ENCODE peak calls at places on chromosomes 11 and 22, in six cellular contexts. D is activated naive CD4-positive, alpha-beta T cell treated with Interleukin-2 at 50 U/mL for 16 hours; H is hippocampal formation; C is hepatic stellate cell; G is GM12891; E is Right ventricle myocardium superior. Y is an unnamed sample.

GRCh38 chr11:36565033-36565610 is 2.7 kb upstream of the RAG1 start:
- DNase-seq in D (no peak), G (no peak), C (no peak), E (no peak), H (no peak), Y (no peak)

GRCh38 chr11:779955-780532 is 2.8 kb upstream of the GATD1 start:
- DNase-seq in E (no peak), C (no peak), H (no peak), G (no peak), D (no peak), Y (no peak)

GRCh38 chr11:6695377-6695776 is 12.2 kb upstream of the MRPL17 start:
- DNase-seq in E (no peak), C (peak), H (no peak), D (no peak), G (no peak), Y (no peak)

GRCh38 chr22:35437038-35437437 is 37.1 kb downstream of the MCM5 start:
- DNase-seq in C (peak), H (no peak), E (no peak), D (no peak), G (peak), Y (no peak)

GRCh38 chr11:74322667-74323066 is 11.2 kb upstream of the P4HA3 start:
- DNase-seq in H (peak), E (peak), D (no peak), C (no peak), G (no peak), Y (no peak)

GRCh38 chr22:44623771-44624510 is 78.1 kb upstream of the PRR5 start:
- DNase-seq in D (no peak), H (no peak), G (no peak), C (peak), E (no peak), Y (no peak)

GRCh38 chr11:102664001-102664752 is 39.0 kb upstream of the MMP20 start:
- DNase-seq in H (no peak), D (peak), C (no peak), E (no peak), G (no peak), Y (no peak)

GRCh38 chr11:67299471-67300191 is 3.7 kb upstream of the SSH3 start:
- DNase-seq in E (peak), D (no peak), G (no peak), C (no peak), H (no peak), Y (no peak)

GRCh38 chr22:42179616-42180015 is 49.0 kb upstream of the CYP2D6 start:
- DNase-seq in C (peak), D (no peak), E (no peak), H (no peak), G (no peak), Y (no peak)

GRCh38 chr11:105632316-105632715 is 22.4 kb downstream of the GRIA4 start:
- DNase-seq in D (no peak), C (no peak), H (no peak), E (no peak), G (no peak), Y (no peak)

GRCh38 chr11:46006418-46007070 is 84.1 kb downstream of the LARGE2 start:
- DNase-seq in E (no peak), C (peak), H (no peak), D (no peak), G (peak), Y (peak)

GRCh38 chr11:94776351-94777321 is 8.5 kb downstream of the AMOTL1 start:
- DNase-seq in D (no peak), G (no peak), H (no peak), C (no peak), E (no peak), Y (no peak)

GRCh38 chr22:36886016-36886415 is 25.2 kb downstream of the NCF4 start:
- DNase-seq in D (no peak), H (no peak), G (no peak), C (no peak), E (no peak), Y (no peak)

Y was measured in T-helper 2 cell treated with Interferon-gamma antibody and Interleukin-4, amounts not matched to agents 5 μg/mL and 100 μg/mL, for 36 hours.